ENCODE peak calls at places on chromosomes 1 and 21, in four cellular contexts. V is fibroblast of lung, T is RWPE1, L is heart right ventricle. F is an unnamed sample.

GRCh38 chr1:163046071-163046470 is 23.1 kb upstream of the RGS4 start:
- DNase-seq in V (peak), L (no peak), T (no peak), F (no peak)

GRCh38 chr1:93666613-93667384 is 14.8 kb downstream of the BCAR3 start:
- DNase-seq in L (peak), V (peak), T (peak), F (no peak)

GRCh38 chr21:42219606-42220137 is 732 bp downstream of the ABCG1 start:
- DNase-seq in L (no peak), T (no peak), V (peak), F (peak)

GRCh38 chr1:52955129-52955970 is 28.3 kb downstream of the SCP2 start:
- DNase-seq in L (no peak), V (peak), T (no peak), F (no peak)

GRCh38 chr1:167629681-167630567 is at the start of gene RCSD1:
- DNase-seq in L (peak), T (peak), V (peak), F (peak)

GRCh38 chr1:231694465-231695077 is 68.0 kb downstream of the DISC1 start:
- DNase-seq in V (no peak), L (no peak), T (no peak), F (peak)

GRCh38 chr21:15063821-15064575 is 802 bp downstream of the NRIP1 start:
- DNase-seq in T (peak), L (peak), V (peak), F (peak)

GRCh38 chr21:30257773-30258172 is 25.0 kb downstream of the KRTAP24-1 start:
- DNase-seq in T (peak), V (no peak), L (no peak), F (no peak)

GRCh38 chr1:16076871-16077250 is 3.4 kb upstream of the FAM131C start:
- DNase-seq in T (peak), L (peak), V (peak), F (no peak)

GRCh38 chr1:67792756-67793475 is 40.4 kb downstream of the GNG12 start:
- DNase-seq in L (no peak), T (no peak), V (no peak), F (no peak)

GRCh38 chr1:30384286-30385245 is 338.8 kb downstream of the MATN1 start:
- DNase-seq in L (no peak), V (peak), T (no peak), F (no peak)

GRCh38 chr1:186327331-186327730 is 47.7 kb downstream of the TPR start:
- DNase-seq in L (no peak), V (no peak), T (no peak), F (no peak)

GRCh38 chr1:92822907-92823306 is 8.9 kb upstream of the RPL5 start:
- DNase-seq in T (no peak), L (no peak), V (peak), F (no peak)

GRCh38 chr1:30856260-30856790 is 52.2 kb downstream of the SDC3 start:
- DNase-seq in T (no peak), V (peak), L (no peak), F (no peak)

GRCh38 chr1:18776777-18777176 is 82.7 kb downstream of the TAS1R2 start:
- DNase-seq in T (no peak), L (no peak), V (no peak), F (no peak)

GRCh38 chr1:222777977-222778376 is 36.9 kb upstream of the DISP1 start:
- DNase-seq in L (no peak), T (peak), V (no peak), F (no peak)

GRCh38 chr1:163205513-163205912 is 2.8 kb upstream of the RGS5 start:
- DNase-seq in T (no peak), V (peak), L (no peak), F (no peak)

GRCh38 chr1:89836252-89836996 is 15.6 kb downstream of the LRRC8D start:
- DNase-seq in L (no peak), V (no peak), T (no peak), F (no peak)

GRCh38 chr1:192445849-192446489 is 129.2 kb downstream of the RGS21 start:
- DNase-seq in V (peak), T (peak), L (peak), F (no peak)

GRCh38 chr1:202155478-202156021 is 4.9 kb downstream of the PTPN7 start:
- DNase-seq in T (peak), V (peak), L (no peak), F (peak)

GRCh38 chr1:37919277-37919676 is 27.6 kb downstream of the INPP5B start:
- DNase-seq in L (no peak), V (peak), T (no peak), F (no peak)

DNA sequence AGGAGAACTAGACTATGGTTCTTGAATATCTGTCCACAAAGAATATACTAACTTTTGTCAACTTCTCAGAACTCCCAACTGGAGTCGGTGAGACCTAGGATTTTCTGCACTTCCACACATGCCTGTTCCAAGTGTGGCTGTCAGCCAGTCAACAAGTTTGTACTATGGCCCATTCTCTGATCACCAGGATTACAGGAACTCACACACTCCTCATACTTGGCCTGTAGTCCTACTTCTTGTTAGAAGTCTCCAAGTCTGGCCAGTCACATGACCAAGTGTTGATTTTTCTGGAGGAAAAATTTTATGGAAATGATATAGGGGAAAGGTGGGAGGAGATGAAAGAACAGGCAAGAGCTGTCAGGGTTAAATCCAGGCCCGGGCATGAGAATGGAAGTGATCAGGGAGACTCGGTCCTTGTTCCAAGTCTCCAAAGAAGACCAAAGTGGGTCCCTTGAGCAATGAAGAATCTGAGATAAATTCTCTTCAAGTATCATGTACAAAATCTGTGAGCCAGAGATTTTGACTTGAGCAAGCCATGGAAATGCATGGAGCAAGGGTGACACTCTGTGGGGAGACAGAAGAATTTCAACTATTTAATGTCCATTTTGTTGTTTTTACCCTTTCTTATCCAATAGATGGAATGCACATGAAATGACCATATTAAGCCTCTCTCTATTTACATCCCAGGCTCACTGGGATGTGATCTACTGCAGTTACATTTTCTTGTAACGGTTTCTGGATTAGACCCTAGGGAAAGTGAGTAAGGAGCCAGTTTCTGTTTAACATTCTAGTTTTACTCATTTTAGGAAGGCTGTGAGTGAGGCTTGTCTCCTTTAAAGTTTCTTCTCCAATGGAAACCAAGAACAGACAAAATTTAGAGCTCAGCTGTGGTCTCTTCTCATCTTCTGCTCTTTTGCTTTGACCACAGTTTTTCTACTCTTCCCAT is 320.9 kb downstream of the ASTN1 start:
- DNase-seq in V (peak), L (peak), T (peak), F (no peak)
- TF ChIP-seq CTCF in V (peak), L (peak), T (no peak), F (peak)

DNA sequence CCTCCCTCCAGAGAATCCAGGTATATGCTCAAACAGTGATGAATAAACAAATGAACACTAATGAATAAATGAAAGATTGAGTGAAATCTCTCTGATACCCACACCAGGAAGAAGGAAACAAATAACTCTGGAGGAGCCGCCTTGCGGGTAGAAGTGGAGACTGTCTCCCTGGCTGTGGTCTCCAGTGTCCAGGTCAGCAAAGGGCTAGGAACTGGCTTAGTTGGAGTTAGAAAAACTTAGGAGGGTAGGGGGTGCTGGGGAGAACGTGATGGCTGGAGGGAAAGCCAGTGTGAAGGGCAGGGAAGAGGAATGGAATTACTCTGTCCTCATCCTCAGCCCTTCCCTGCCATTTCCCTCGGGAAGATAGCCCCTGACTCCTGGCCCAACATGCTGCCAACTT is 537 bp downstream of the RHBDL2 start:
- DNase-seq in T (no peak), L (no peak), V (no peak), F (no peak)
- H3K27ac ChIP-seq in T (peak), L (no peak), V (no peak), F (no peak)

GRCh38 chr1:64242895-64243756 is 39.7 kb downstream of the UBE2U start:
- DNase-seq in L (no peak), T (peak), V (peak), F (no peak)
- TF ChIP-seq CTCF in L (peak), T (peak), V (peak), F (no peak)

GRCh38 chr1:24995121-24995520 is 65.0 kb upstream of the RUNX3 start:
- DNase-seq in T (no peak), L (no peak), V (no peak), F (no peak)
- H3K27ac ChIP-seq in T (no peak), L (no peak), V (no peak), F (no peak)

DNA sequence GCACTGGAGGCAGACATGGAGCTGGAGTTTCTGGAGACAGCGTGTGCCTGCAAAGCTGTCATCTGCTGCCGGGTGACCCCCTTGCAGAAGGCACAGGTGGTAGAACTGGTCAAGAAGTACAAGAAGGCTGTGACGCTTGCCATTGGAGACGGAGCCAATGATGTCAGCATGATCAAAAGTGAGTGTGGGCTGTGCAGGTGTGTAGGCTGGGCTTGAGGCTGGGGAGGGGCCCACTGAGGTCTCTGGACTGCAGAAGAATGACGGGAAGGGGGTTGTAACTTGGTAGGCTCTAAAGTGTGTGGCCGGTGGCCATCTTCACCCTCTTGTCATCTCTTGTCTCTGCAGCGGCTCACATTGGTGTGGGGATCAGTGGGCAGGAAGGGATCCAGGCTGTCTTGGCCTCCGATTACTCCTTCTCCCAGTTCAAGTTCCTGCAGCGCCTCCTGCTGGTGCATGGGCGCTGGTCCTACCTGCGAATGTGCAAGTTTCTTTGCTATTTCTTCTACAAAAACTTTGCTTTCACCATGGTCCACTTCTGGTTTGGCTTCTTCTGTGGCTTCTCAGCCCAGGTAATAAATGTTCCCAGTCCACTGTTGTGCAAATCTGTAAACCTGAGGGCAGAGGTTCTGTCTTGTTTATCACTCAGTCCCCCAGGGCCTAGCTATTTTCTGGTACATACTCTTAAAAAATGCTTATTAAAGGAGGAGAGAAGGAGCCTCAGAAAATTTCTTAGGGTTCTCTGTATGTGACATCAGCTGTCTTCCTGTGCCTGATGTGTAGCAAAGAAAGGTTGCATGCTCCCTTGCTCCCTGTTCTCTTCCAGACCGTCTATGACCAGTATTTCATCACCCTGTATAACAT is 19.9 kb downstream of the ATP8B2 start:
- DNase-seq in T (no peak), V (peak), L (no peak), F (no peak)
- TF ChIP-seq CTCF in T (peak), V (peak), L (peak), F (peak)

DNA sequence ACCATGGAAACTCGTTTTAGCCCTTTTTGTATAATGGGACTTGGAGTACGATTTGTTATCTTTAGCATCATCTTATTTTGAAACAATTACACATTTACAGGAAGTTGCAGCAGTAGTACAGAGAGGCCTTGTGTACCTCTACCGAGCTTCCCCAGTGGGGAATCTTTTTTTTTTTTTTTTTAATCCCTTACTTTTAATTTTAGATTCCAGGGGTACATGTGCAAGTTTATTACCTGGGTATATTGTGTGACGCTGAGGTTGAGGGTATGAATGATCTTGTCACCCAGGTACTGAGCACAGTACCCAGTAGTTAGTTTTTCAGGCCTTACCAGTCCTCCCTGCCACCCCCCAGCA is 45.9 kb downstream of the HHAT start:
- DNase-seq in L (no peak), T (no peak), V (no peak), F (no peak)
- H3K27ac ChIP-seq in L (no peak), T (no peak), V (no peak), F (peak)

GRCh38 chr1:40307186-40307585 is 9.9 kb downstream of the COL9A2 start:
- DNase-seq in T (no peak), V (no peak), L (no peak), F (no peak)
- TF ChIP-seq CTCF in T (no peak), V (no peak), L (no peak), F (no peak)

DNA sequence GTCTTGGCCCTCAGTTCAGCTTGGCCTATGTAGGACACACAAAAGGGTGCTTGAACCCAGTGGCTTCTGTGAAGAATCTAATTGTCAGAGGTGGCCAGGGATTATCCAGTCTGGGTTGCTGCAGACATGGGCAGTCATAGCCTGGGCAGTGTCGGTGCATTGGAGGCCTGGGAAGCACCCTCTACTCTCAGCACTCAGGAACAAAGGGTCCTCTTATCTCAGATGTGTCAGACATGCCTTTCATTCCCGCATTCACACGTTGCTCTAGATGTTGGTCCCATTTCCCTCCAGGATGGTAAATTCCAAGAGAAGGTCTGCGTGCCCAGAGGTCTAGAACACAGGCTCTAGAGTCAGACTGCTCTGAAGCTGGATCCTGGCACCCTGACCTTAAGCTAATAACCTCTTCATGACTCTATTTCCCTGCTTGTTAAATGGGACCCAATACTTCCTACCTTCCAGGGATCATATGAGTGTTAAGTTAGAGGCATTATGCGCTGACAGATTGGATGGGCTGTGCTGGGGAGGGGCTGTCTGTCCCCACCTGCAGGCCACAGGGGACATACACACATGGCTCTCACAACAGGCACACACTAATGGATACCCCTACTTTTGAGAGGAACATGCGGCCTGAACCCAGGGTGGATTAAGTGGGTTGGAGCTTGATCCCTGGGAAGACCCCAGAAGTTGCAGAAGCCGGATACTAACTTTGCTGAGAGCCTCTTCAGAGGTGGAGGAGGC is 16.5 kb upstream of the EDN2 start:
- DNase-seq in L (no peak), T (no peak), V (peak), F (no peak)
- H3K27ac ChIP-seq in L (peak), T (peak), V (no peak), F (peak)

GRCh38 chr1:226611301-226611700 is 62.7 kb downstream of the STUM start:
- DNase-seq in L (no peak), T (no peak), V (no peak), F (no peak)
- TF ChIP-seq CTCF in L (no peak), T (no peak), V (no peak), F (no peak)

F was measured in left lung.